ENCODE peak calls at places on chromosomes 2 and 18, in nine cellular contexts. W is fibroblast of pulmonary artery; K is NCI-H774; C is HFF-Myc; H is activated CD4-positive, CD25-positive, alpha-beta regulatory T cell; F is cardiac muscle cell; B is stimulated activated CD4-positive, alpha-beta T cell treated with anti-CD3 and anti-CD28 coated beads, Interleukin-1b, Interleukin-23, amount 100 ng/mL, for 1 hour; V is NAMALWA; G is adrenal gland. L is an unnamed sample.
A peak's percentile ranks its signal among the peaks of the same experiment; 100 is the strongest.

GRCh38 chr2:114797540-114797939 is 355.1 kb downstream of the DPP10 start:
- DNase-seq in W (no peak), K (no peak), C (no peak), H (no peak), F (no peak), B (no peak), V (no peak), G (no peak), L (no peak)

GRCh38 chr2:178908810-178909209 is 101.6 kb upstream of the TTN start:
- DNase-seq in W (no peak), K (no peak), C (no peak), H (no peak), F (no peak), B (no peak), V (no peak), G (no peak), L (no peak)

GRCh38 chr2:54459037-54459441 is 2.9 kb downstream of the SPTBN1 start:
- DNase-seq in W (peak; percentile 73), K (no peak), C (no peak), H (no peak), F (peak; percentile 68), B (no peak), V (peak; percentile 22), G (no peak), L (peak; percentile 58)

GRCh38 chr2:1665761-1666505 is 78.4 kb downstream of the PXDN start:
- DNase-seq in W (no peak), K (no peak), C (no peak), H (no peak), F (no peak), B (no peak), V (no peak), G (no peak), L (no peak)

GRCh38 chr2:54166121-54166773 is 50.8 kb downstream of the ACYP2 start:
- DNase-seq in W (no peak), K (no peak), C (no peak), H (no peak), F (no peak), B (no peak), V (no peak), G (no peak), L (no peak)

GRCh38 chr18:48326901-48327675 is 82.1 kb downstream of the ZBTB7C start:
- DNase-seq in W (peak; percentile 35), K (no peak), C (peak; percentile 7), H (no peak), F (peak; percentile 41), B (no peak), V (no peak), G (peak; percentile 63), L (peak; percentile 47)

GRCh38 chr2:20611077-20611843 is 39.6 kb downstream of the HS1BP3 start:
- DNase-seq in W (peak; percentile 99), K (peak; percentile 37), C (no peak), H (no peak), F (peak; percentile 99), B (no peak), V (no peak), G (peak; percentile 65), L (peak; percentile 99)

GRCh38 chr2:52976132-52976949 is 791.3 kb upstream of the CHAC2 start:
- DNase-seq in W (peak; percentile 19), K (no peak), C (no peak), H (no peak), F (peak; percentile 4), B (no peak), V (peak; percentile 41), G (no peak), L (peak; percentile 45)